ENCODE peak calls at places on chromosomes 11 and 22, in four cellular contexts. P is cardiac muscle cell, X is GM23248, O is neural progenitor cell. A is an unnamed sample.

GRCh38 chr11:10002221-10002620 is 291.8 kb downstream of the SBF2 start:
- DNase-seq in P (no peak), X (peak), O (no peak), A (no peak)

GRCh38 chr11:71180694-71181466 is 71.5 kb downstream of the SHANK2 start:
- DNase-seq in P (no peak), X (no peak), O (no peak), A (no peak)

GRCh38 chr11:19071255-19071654 is 10.7 kb upstream of the MRGPRX2 start:
- DNase-seq in P (peak), X (peak), O (peak), A (peak)

GRCh38 chr11:97367406-97368083 is 977.7 kb downstream of the JRKL start:
- DNase-seq in P (no peak), X (no peak), O (no peak), A (no peak)

GRCh38 chr11:83192846-83193245 is 666 bp upstream of the ANKRD42 start:
- DNase-seq in P (no peak), X (peak), O (no peak), A (no peak)

GRCh38 chr11:111372538-111372937 is 6.5 kb downstream of the POU2AF1 start:
- DNase-seq in P (no peak), X (no peak), O (no peak), A (no peak)

GRCh38 chr11:1541474-1542204 is 30.4 kb downstream of the DUSP8 start:
- DNase-seq in P (no peak), X (no peak), O (peak), A (no peak)

GRCh38 chr11:36447514-36447913 is 62.6 kb downstream of the TRAF6 start:
- DNase-seq in P (no peak), X (no peak), O (peak), A (no peak)

GRCh38 chr22:43829904-43830851 is 18.1 kb upstream of the EFCAB6 start:
- DNase-seq in P (no peak), X (peak), O (no peak), A (peak)

GRCh38 chr11:120034176-120034575 is 103.7 kb downstream of the TRIM29 start:
- DNase-seq in P (no peak), X (no peak), O (no peak), A (no peak)

GRCh38 chr11:34358666-34359547 is 1.1 kb upstream of the ABTB2 start:
- DNase-seq in P (peak), X (peak), O (peak), A (peak)

GRCh38 chr11:117143390-117143789 is 697 bp upstream of the PAFAH1B2 start:
- DNase-seq in P (peak), X (peak), O (peak), A (peak)

GRCh38 chr11:119460582-119460981 is 37.6 kb upstream of the THY1 start:
- DNase-seq in P (no peak), X (peak), O (no peak), A (peak)

GRCh38 chr22:50115693-50116092 is 25.9 kb downstream of the MOV10L1 start:
- DNase-seq in P (no peak), X (no peak), O (no peak), A (no peak)

GRCh38 chr11:77118086-77118485 is 10.0 kb upstream of the MYO7A start:
- DNase-seq in P (no peak), X (no peak), O (no peak), A (no peak)

GRCh38 chr11:65477271-65478029 is 21.4 kb upstream of the MALAT1 start:
- DNase-seq in P (peak), X (peak), O (peak), A (peak)

A was measured in stromal cell of bone marrow.